ENCODE peak calls at places on chromosomes 6 and 20, in six cellular contexts. V is NCI-H510A treated with DMSO at 0.1 percent for 48 hours; W is brain microvascular endothelial cell; G is NCI-H82; T is activated T-helper 2 cell treated with anti-CD3 and anti-CD28 coated beads, Interferon-gamma antibody, Interleukin-2, Interleukin-4, amounts not matched to agents 10 μg/mL and 5 μg/mL and 100 μg/mL, durations not matched to agents 14 hours and 24 hours and 36 hours; C is stimulated activated CD4-positive, alpha-beta T cell treated with anti-CD3 and anti-CD28 coated beads, TNF-alpha, amount 100 ng/mL, for 48 hours. B is an unnamed sample.

GRCh38 chr20:44431118-44431501 is 44.6 kb upstream of the TTPAL start:
- DNase-seq in T (no peak), W (no peak), G (no peak), V (no peak), C (no peak), B (no peak)

GRCh38 chr6:121504227-121504626 is 68.8 kb downstream of the GJA1 start:
- DNase-seq in W (peak), C (no peak), G (no peak), T (no peak), V (no peak), B (peak)

GRCh38 chr20:5642155-5642981 is 107.8 kb upstream of the SHLD1 start:
- DNase-seq in T (no peak), W (no peak), C (no peak), V (no peak), G (no peak), B (no peak)

GRCh38 chr6:21831531-21832291 is 238.2 kb downstream of the SOX4 start:
- DNase-seq in T (no peak), W (no peak), C (no peak), G (no peak), V (no peak), B (peak)

GRCh38 chr20:48845000-48845399 is 17.2 kb upstream of the PREX1 start:
- DNase-seq in V (no peak), T (no peak), C (no peak), W (no peak), G (no peak), B (no peak)

GRCh38 chr6:94027374-94027773 is 608.0 kb upstream of the EPHA7 start:
- DNase-seq in W (no peak), T (no peak), V (no peak), C (no peak), G (no peak), B (no peak)

GRCh38 chr20:25669826-25670422 is 26.7 kb downstream of the ZNF337 start:
- DNase-seq in G (peak), V (no peak), C (no peak), T (no peak), W (peak), B (no peak)

GRCh38 chr20:39880890-39881289 is 808.1 kb downstream of the MAFB start:
- DNase-seq in W (no peak), C (no peak), V (peak), T (no peak), G (peak), B (peak)

GRCh38 chr20:32581839-32582658 is 3.1 kb downstream of the NOL4L start:
- DNase-seq in W (no peak), T (no peak), G (no peak), C (no peak), V (no peak), B (no peak)

GRCh38 chr6:43120938-43121913 is 45.1 kb downstream of the PTK7 start:
- DNase-seq in T (no peak), V (no peak), G (peak), W (peak), C (no peak), B (peak)

B was measured in kidney glomerular epithelial cell.